ENCODE peak calls at places on chromosomes 7 and 10, in five cellular contexts. B is HCT116, K is AG04450, F is endothelial cell of umbilical vein, D is body of pancreas. V is an unnamed sample.

GRCh38 chr7:98351136-98351535 is 49.8 kb downstream of the BAIAP2L1 start:
- DNase-seq in B (no peak), K (no peak), F (no peak), D (no peak), V (no peak)

GRCh38 chr7:32204361-32205018 is 134.3 kb upstream of the PDE1C start:
- DNase-seq in B (peak; percentile 65), K (peak; percentile 41), F (peak; percentile 70), D (peak; percentile 65), V (peak; percentile 90)

GRCh38 chr7:34315032-34315431 is 343.0 kb upstream of the NPSR1 start:
- DNase-seq in B (no peak), K (no peak), F (no peak), D (no peak), V (peak; percentile 89)

GRCh38 chr10:117541909-117542705 is 439 bp upstream of the EMX2 start:
- DNase-seq in B (no peak), K (no peak), F (no peak), D (no peak), V (peak; percentile 76)

GRCh38 chr10:114402871-114403544 is 1.3 kb downstream of the AFAP1L2 start:
- DNase-seq in B (no peak), K (no peak), F (no peak), D (no peak), V (no peak)

GRCh38 chr7:80288175-80289122 is 153.8 kb downstream of the GNAI1 start:
- DNase-seq in B (no peak), K (no peak), F (no peak), D (no peak), V (no peak)

GRCh38 chr7:80312139-80312661 is 177.6 kb downstream of the GNAI1 start:
- DNase-seq in B (no peak), K (peak; percentile 72), F (peak; percentile 97), D (peak; percentile 39), V (no peak)

GRCh38 chr7:69739182-69739581 is 140.9 kb downstream of the AUTS2 start:
- DNase-seq in B (no peak), K (no peak), F (no peak), D (peak; percentile 15), V (no peak)

GRCh38 chr7:16271990-16272665 is 149.2 kb downstream of the CRPPA start:
- DNase-seq in B (peak; percentile 32), K (no peak), F (no peak), D (no peak), V (no peak)

GRCh38 chr10:51744235-51744634 is 44.8 kb upstream of the CSTF2T start:
- DNase-seq in B (no peak), K (no peak), F (no peak), D (no peak), V (no peak)
- H3K27ac ChIP-seq in B (no peak overlapping the region), K (no peak overlapping the region), F (no peak overlapping the region), D (no peak overlapping the region), V (no peak overlapping the region)

DNA sequence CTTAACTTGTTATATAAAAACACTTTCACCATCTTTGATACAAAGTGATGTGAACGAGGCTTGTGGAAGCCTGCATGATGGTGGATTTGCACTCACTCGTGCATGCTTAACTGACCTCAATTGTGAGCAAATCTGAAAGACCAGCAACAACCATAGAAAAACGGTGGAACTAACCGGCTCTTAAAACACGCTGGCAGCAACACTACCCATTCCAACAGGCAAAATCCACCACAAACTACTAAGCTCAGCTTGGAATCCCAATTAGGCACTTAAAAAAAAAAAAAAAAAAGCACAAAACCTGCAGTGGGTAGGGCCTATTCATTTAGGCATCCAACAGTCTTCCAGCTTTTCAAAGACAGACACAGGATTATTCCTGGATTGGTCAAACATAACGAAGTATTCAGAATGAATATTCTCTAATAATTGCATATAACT is 1.8 kb downstream of the GDI2 start:
- DNase-seq in B (no peak), K (no peak), F (peak; percentile 50), D (no peak), V (peak; percentile 52)
- H3K27ac ChIP-seq in B (no peak overlapping the region), K (no peak overlapping the region), F (peak overlapping the region; percentile 92), D (no peak overlapping the region), V (peak overlapping the region; percentile 46)

DNA sequence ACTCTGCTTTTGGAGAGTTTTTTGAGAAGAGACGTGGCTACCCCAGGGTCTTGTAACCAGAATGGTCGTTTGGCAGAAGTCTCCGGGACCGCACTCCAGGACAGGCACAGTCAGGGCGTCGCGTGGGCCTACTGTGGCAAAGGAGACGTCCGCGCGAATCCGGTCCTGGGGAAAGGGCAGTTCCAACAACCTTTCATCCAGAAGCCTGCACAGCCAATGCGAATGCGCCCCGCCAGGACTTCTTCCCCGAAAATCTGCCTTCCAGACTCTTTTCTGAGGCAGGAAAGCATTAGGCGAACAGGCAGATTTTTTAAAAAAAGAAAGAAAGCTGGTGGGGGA is 2.0 kb downstream of the HPSE2 start:
- DNase-seq in B (no peak), K (no peak), F (no peak), D (no peak), V (peak; percentile 5)
- H3K27ac ChIP-seq in B (no peak overlapping the region), K (no peak overlapping the region), F (no peak overlapping the region), D (no peak overlapping the region), V (no peak overlapping the region)

DNA sequence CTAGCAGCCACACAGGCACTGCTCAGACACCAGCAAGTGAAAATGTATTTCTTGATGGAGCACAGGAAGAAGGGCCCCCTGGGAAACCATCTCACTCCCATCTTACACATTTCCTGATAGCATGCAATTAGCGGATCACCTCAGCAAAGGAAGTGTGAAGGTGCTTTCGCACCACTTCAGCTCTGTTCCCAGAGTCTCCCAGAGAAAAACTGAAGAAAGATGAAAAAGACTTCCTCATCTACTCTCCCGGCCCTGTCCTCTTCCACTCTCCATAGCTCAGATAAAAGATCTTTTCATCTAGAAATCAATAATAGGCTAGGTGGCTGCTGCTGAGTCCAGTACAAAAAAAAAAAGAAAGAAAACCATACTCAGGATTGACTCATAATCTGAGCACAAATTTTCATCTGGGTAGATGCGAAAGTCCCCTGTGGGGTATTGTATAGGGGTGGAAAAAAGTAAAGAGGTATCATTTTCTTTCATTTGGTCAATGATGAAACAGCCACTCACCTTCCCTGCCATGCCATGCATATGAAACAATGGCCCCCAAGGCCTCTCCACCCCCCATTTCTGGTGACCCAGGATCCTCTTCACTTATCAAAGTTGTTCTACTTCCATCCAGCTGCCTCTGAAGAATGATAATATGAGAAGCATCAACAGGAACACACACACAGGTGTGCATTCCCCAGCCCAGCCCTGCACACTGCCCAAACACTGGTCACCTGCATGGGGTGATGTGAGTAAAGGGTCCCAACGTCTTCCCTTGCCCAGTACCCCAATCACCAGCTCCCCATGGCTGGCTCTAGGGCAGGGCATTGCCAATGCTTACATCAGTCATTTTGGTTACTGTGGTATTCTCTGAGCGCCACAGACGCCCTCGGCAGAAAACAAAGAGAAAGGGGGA is 48.8 kb upstream of the DGKI start:
- DNase-seq in B (no peak), K (no peak), F (no peak), D (no peak), V (no peak)
- H3K27ac ChIP-seq in B (no peak overlapping the region), K (no peak overlapping the region), F (no peak overlapping the region), D (no peak overlapping the region), V (no peak overlapping the region)

GRCh38 chr10:126061526-126061925 is 165.2 kb downstream of the FANK1 start:
- DNase-seq in B (no peak), K (no peak), F (no peak), D (no peak), V (no peak)
- H3K27ac ChIP-seq in B (no peak overlapping the region), K (no peak overlapping the region), F (peak overlapping the region; percentile 97), D (no peak overlapping the region), V (no peak overlapping the region)

GRCh38 chr7:100393233-100393905 is 20.1 kb downstream of the PILRA start:
- DNase-seq in B (no peak), K (no peak), F (no peak), D (no peak), V (no peak)
- H3K27ac ChIP-seq in B (no peak overlapping the region), K (no peak overlapping the region), F (no peak overlapping the region), D (no peak overlapping the region), V (no peak overlapping the region)

DNA sequence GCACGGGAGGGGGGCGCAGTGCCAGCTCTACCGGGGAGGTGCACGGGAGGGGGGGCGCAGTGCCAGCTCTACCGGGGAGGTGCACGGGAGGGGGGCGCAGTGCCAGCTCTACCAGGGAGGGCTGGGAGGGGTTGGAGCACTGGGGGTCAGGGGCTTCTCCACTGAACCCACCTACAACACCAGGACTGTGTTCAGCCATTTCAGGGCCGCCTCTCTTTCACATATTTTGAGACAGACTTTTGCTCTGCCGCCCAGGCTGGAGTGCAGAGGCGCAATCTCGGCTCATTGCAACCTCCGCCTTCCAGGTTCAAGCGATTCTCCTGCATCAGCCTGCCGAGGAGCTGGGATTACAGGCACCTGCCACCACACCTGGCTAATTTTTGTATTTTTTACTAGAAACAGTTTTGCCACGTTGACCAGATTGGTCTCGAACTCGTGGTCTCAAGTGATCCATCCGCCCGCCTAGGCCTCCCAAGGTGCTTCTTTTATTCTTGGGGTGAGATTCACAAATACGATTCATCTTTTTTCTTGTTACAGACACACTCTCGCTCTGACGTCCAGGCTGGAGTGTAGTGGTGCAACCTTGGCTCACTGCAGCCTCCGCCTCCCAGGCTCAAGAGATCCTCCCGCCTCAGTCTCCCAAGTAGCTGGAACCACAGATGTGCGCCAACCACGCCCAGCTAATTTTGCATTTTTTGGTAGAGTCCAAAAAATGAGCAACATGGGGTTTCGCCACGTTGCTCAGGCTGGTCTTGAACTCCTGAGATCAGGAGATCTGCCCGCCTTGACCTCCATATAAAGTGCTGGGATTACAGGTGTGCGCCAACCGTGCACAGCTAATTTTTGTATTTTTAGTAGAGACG is 37.0 kb downstream of the ADAP1 start:
- DNase-seq in B (no peak), K (no peak), F (no peak), D (no peak), V (no peak)
- H3K27ac ChIP-seq in B (no peak overlapping the region), K (no peak overlapping the region), F (no peak overlapping the region), D (no peak overlapping the region), V (no peak overlapping the region)

DNA sequence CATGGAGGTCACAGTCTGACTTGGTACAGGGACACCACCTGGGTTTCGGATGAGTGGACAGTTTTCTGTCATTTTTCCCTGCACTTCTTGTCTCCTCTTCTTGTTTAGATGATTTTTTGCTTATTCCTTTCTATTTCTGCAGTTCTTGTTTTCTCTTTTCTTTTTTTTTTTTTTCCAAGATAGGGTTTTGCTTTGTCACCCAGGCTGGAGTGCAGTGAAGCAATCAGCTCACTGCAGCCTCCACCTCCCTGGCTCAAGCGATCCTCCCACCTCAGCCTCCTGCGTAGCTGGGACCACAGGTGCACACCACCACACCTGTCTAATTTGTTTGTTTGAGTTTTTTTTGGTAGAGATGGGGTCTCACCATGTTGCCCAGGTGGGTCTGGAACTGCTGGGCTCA is 49.7 kb upstream of the RASGEF1A start:
- DNase-seq in B (no peak), K (no peak), F (no peak), D (no peak), V (no peak)
- H3K27ac ChIP-seq in B (no peak overlapping the region), K (no peak overlapping the region), F (no peak overlapping the region), D (no peak overlapping the region), V (no peak overlapping the region)

V was measured in cardiac muscle cell.